ENCODE peak calls at places on chromosomes 11 and 22, in four cellular contexts. One of them, this sample, is unnamed.
A peak's percentile ranks its signal among the peaks of the same experiment; 100 is the strongest.

GRCh38 chr22:50261615-50262459 is at the start of gene MAPK12:
- DNase-seq in activated CD4-positive, alpha-beta memory T cell treated with anti-CD3 and anti-CD28 coated beads, Interleukin-2, amount 10 ng/mL, durations not matched to agents 7 days and 5 days: no peak
- DNase-seq in amniotic stem cell: no peak
- DNase-seq in cortex of kidney: no peak
- DNase-seq in this sample: no peak

GRCh38 chr11:115201121-115201792 is 303.0 kb downstream of the CADM1 start:
- DNase-seq in activated CD4-positive, alpha-beta memory T cell treated with anti-CD3 and anti-CD28 coated beads, Interleukin-2, amount 10 ng/mL, durations not matched to agents 7 days and 5 days: no peak
- DNase-seq in amniotic stem cell: no peak
- DNase-seq in cortex of kidney: no peak
- DNase-seq in this sample: no peak

GRCh38 chr11:70524096-70524922 is 126.0 kb downstream of the CTTN start:
- DNase-seq in activated CD4-positive, alpha-beta memory T cell treated with anti-CD3 and anti-CD28 coated beads, Interleukin-2, amount 10 ng/mL, durations not matched to agents 7 days and 5 days: no peak
- DNase-seq in amniotic stem cell: no peak
- DNase-seq in cortex of kidney: no peak
- DNase-seq in this sample: no peak

GRCh38 chr11:95703059-95703458 is 86.5 kb downstream of the FAM76B start:
- DNase-seq in activated CD4-positive, alpha-beta memory T cell treated with anti-CD3 and anti-CD28 coated beads, Interleukin-2, amount 10 ng/mL, durations not matched to agents 7 days and 5 days: no peak
- DNase-seq in amniotic stem cell: no peak
- DNase-seq in cortex of kidney: no peak
- DNase-seq in this sample: no peak

GRCh38 chr22:44363214-44363979 is 50.6 kb upstream of the SHISAL1 start:
- DNase-seq in activated CD4-positive, alpha-beta memory T cell treated with anti-CD3 and anti-CD28 coated beads, Interleukin-2, amount 10 ng/mL, durations not matched to agents 7 days and 5 days: no peak
- DNase-seq in amniotic stem cell: peak; percentile 93
- DNase-seq in cortex of kidney: no peak
- DNase-seq in this sample: no peak

GRCh38 chr11:13098067-13098466 is 89.0 kb downstream of the RASSF10 start:
- DNase-seq in activated CD4-positive, alpha-beta memory T cell treated with anti-CD3 and anti-CD28 coated beads, Interleukin-2, amount 10 ng/mL, durations not matched to agents 7 days and 5 days: no peak
- DNase-seq in amniotic stem cell: no peak
- DNase-seq in cortex of kidney: no peak
- DNase-seq in this sample: no peak

GRCh38 chr22:36755316-36755715 is 20.6 kb downstream of the IFT27 start:
- DNase-seq in activated CD4-positive, alpha-beta memory T cell treated with anti-CD3 and anti-CD28 coated beads, Interleukin-2, amount 10 ng/mL, durations not matched to agents 7 days and 5 days: no peak
- DNase-seq in amniotic stem cell: no peak
- DNase-seq in cortex of kidney: no peak
- DNase-seq in this sample: no peak

GRCh38 chr11:71354394-71355105 is 93.6 kb downstream of the DHCR7 start:
- DNase-seq in activated CD4-positive, alpha-beta memory T cell treated with anti-CD3 and anti-CD28 coated beads, Interleukin-2, amount 10 ng/mL, durations not matched to agents 7 days and 5 days: no peak
- DNase-seq in amniotic stem cell: no peak
- DNase-seq in cortex of kidney: no peak
- DNase-seq in this sample: no peak

GRCh38 chr11:61532136-61533038 is 23.8 kb downstream of the LRRC10B start:
- DNase-seq in activated CD4-positive, alpha-beta memory T cell treated with anti-CD3 and anti-CD28 coated beads, Interleukin-2, amount 10 ng/mL, durations not matched to agents 7 days and 5 days: peak; percentile 51
- DNase-seq in amniotic stem cell: no peak
- DNase-seq in cortex of kidney: no peak
- DNase-seq in this sample: peak; percentile 18

GRCh38 chr22:30872282-30873041 is 96.1 kb downstream of the MORC2 start:
- DNase-seq in activated CD4-positive, alpha-beta memory T cell treated with anti-CD3 and anti-CD28 coated beads, Interleukin-2, amount 10 ng/mL, durations not matched to agents 7 days and 5 days: no peak
- DNase-seq in amniotic stem cell: no peak
- DNase-seq in cortex of kidney: no peak
- DNase-seq in this sample: peak; percentile 59

GRCh38 chr11:84902445-84902844 is 724.7 kb downstream of the DLG2 start:
- DNase-seq in activated CD4-positive, alpha-beta memory T cell treated with anti-CD3 and anti-CD28 coated beads, Interleukin-2, amount 10 ng/mL, durations not matched to agents 7 days and 5 days: no peak
- DNase-seq in amniotic stem cell: no peak
- DNase-seq in cortex of kidney: no peak
- DNase-seq in this sample: no peak

GRCh38 chr11:3014314-3014938 is 22.3 kb upstream of the NAP1L4 start:
- DNase-seq in activated CD4-positive, alpha-beta memory T cell treated with anti-CD3 and anti-CD28 coated beads, Interleukin-2, amount 10 ng/mL, durations not matched to agents 7 days and 5 days: peak; percentile 87
- DNase-seq in amniotic stem cell: no peak
- DNase-seq in cortex of kidney: no peak
- DNase-seq in this sample: no peak

This sample was measured in erythroblast.